ENCODE peak calls at places on chromosomes 5 and 9, in four cellular contexts. B is HAP-1, W is head of caudate nucleus, U is uterus. T is an unnamed sample.

GRCh38 chr5:81767938-81768337 is 17.0 kb upstream of the SSBP2 start:
- DNase-seq in W (no peak), U (no peak), B (no peak), T (no peak)

GRCh38 chr5:59621477-59621876 is 272.0 kb downstream of the PDE4D start:
- DNase-seq in U (no peak), W (no peak), B (no peak), T (no peak)

GRCh38 chr5:167835146-167835545 is 456.3 kb upstream of the WWC1 start:
- DNase-seq in B (peak), U (no peak), W (no peak), T (no peak)

GRCh38 chr5:72630056-72630455 is 122.8 kb upstream of the ZNF366 start:
- DNase-seq in W (no peak), B (no peak), U (no peak), T (no peak)

GRCh38 chr9:15286288-15286834 is 20.7 kb downstream of the TTC39B start:
- DNase-seq in B (no peak), W (no peak), U (no peak), T (no peak)

GRCh38 chr5:62190931-62191330 is 115.1 kb upstream of the KIF2A start:
- DNase-seq in U (no peak), W (no peak), B (no peak), T (no peak)

GRCh38 chr5:44536650-44537260 is 147.5 kb upstream of the FGF10 start:
- DNase-seq in B (peak), U (peak), W (peak), T (no peak)

GRCh38 chr5:75053286-75054109 is 1.1 kb upstream of the GCNT4 start:
- DNase-seq in U (peak), W (peak), B (peak), T (peak)

GRCh38 chr5:139215176-139215975 is 17.2 kb upstream of the SIL1 start:
- DNase-seq in B (peak), U (no peak), W (no peak), T (no peak)